ENCODE peak calls at places on chromosome X, in four cellular contexts. U is GM13977, F is T-helper 9 cell, O is mucosa of gallbladder. J is an unnamed sample.

GRCh38 chrX:53288173-53288572 is 6.8 kb upstream of the IQSEC2 start:
- DNase-seq in U (no peak), F (no peak), O (no peak), J (no peak)

GRCh38 chrX:53190363-53190960 is 34.5 kb downstream of the KDM5C start:
- DNase-seq in U (no peak), F (no peak), O (no peak), J (no peak)

GRCh38 chrX:45628041-45628440 is 427.4 kb upstream of the DIPK2B start:
- DNase-seq in U (no peak), F (no peak), O (no peak), J (no peak)

GRCh38 chrX:137363559-137363958 is 202.4 kb upstream of the ZIC3 start:
- DNase-seq in U (no peak), F (no peak), O (no peak), J (no peak)

GRCh38 chrX:53048169-53049126 is at the start of gene GPR173:
- DNase-seq in U (no peak), F (no peak), O (no peak), J (peak)

GRCh38 chrX:19602866-19603620 is 87.7 kb upstream of the MAP3K15 start:
- DNase-seq in U (no peak), F (no peak), O (no peak), J (peak)

GRCh38 chrX:69229436-69229835 is 64.2 kb upstream of the PJA1 start:
- DNase-seq in U (no peak), F (no peak), O (no peak), J (peak)

GRCh38 chrX:39688576-39689373 is 409.0 kb downstream of the BCOR start:
- DNase-seq in U (peak), F (no peak), O (peak), J (no peak)

GRCh38 chrX:154805696-154806091 is 409 bp upstream of the MPP1 start:
- DNase-seq in U (no peak), F (no peak), O (no peak), J (no peak)

GRCh38 chrX:110509778-110510510 is 151.3 kb downstream of the RTL9 start:
- DNase-seq in U (no peak), F (no peak), O (no peak), J (peak)

GRCh38 chrX:140141444-140142029 is 176.2 kb upstream of the CXorf66 start:
- DNase-seq in U (peak), F (peak), O (peak), J (no peak)

GRCh38 chrX:33434256-33435092 is 223.1 kb upstream of the DMD start:
- DNase-seq in U (peak), F (peak), O (peak), J (peak)

GRCh38 chrX:22689290-22689689 is 310.5 kb upstream of the DDX53 start:
- DNase-seq in U (no peak), F (no peak), O (no peak), J (no peak)

GRCh38 chrX:55039471-55039870 is 8.7 kb upstream of the ALAS2 start:
- DNase-seq in U (no peak), F (no peak), O (no peak), J (peak)

GRCh38 chrX:153573999-153574398 is 24.9 kb downstream of the CCNQ start:
- DNase-seq in U (peak), F (no peak), O (no peak), J (no peak)

GRCh38 chrX:3609800-3610199 is 103.6 kb downstream of the PRKX start:
- DNase-seq in U (no peak), F (no peak), O (no peak), J (peak)

GRCh38 chrX:46599051-46599560 is 25.5 kb downstream of the CHST7 start:
- DNase-seq in U (no peak), F (no peak), O (no peak), J (no peak)

GRCh38 chrX:426881-427280 is 40.2 kb upstream of the PPP2R3B start:
- DNase-seq in U (no peak), F (no peak), O (no peak), J (no peak)

GRCh38 chrX:155662297-155662696 is 49.5 kb upstream of the TMLHE start:
- DNase-seq in U (no peak), F (no peak), O (no peak), J (no peak)

GRCh38 chrX:108516184-108516583 is 76.5 kb downstream of the COL4A5 start:
- DNase-seq in U (no peak), F (no peak), O (no peak), J (no peak)

GRCh38 chrX:47143894-47144625 is 442 bp downstream of the NDUFB11 start:
- DNase-seq in U (peak), F (no peak), O (peak), J (no peak)

J was measured in GM04504.